ENCODE peak calls at places on chromosome 18, in six cellular contexts. One of them, this sample, is unnamed.

GRCh38 chr18:71529708-71530303 is 1014.3 kb downstream of the CBLN2 start:
- DNase-seq in gastrocnemius medialis: no peak
- DNase-seq in tibial artery: no peak
- DNase-seq in sigmoid colon: no peak
- DNase-seq in cardiac fibroblast: peak
- DNase-seq in lower lobe of right lung: no peak
- DNase-seq in this sample: no peak

GRCh38 chr18:54948350-54948837 is 10.9 kb downstream of the CCDC68 start:
- DNase-seq in gastrocnemius medialis: no peak
- DNase-seq in tibial artery: no peak
- DNase-seq in sigmoid colon: no peak
- DNase-seq in cardiac fibroblast: no peak
- DNase-seq in lower lobe of right lung: no peak
- DNase-seq in this sample: no peak

GRCh38 chr18:8730080-8730827 is 24.9 kb downstream of the MTCL1 start:
- DNase-seq in gastrocnemius medialis: no peak
- DNase-seq in tibial artery: peak
- DNase-seq in sigmoid colon: peak
- DNase-seq in cardiac fibroblast: peak
- DNase-seq in lower lobe of right lung: peak
- DNase-seq in this sample: peak

GRCh38 chr18:42544901-42545300 is 570.6 kb downstream of the RIT2 start:
- DNase-seq in gastrocnemius medialis: no peak
- DNase-seq in tibial artery: no peak
- DNase-seq in sigmoid colon: no peak
- DNase-seq in cardiac fibroblast: no peak
- DNase-seq in lower lobe of right lung: no peak
- DNase-seq in this sample: no peak

GRCh38 chr18:5237083-5237722 is 40.1 kb upstream of the AKAIN1 start:
- DNase-seq in gastrocnemius medialis: no peak
- DNase-seq in tibial artery: no peak
- DNase-seq in sigmoid colon: peak
- DNase-seq in cardiac fibroblast: peak
- DNase-seq in lower lobe of right lung: no peak
- DNase-seq in this sample: no peak

GRCh38 chr18:55264108-55264507 is 304.8 kb upstream of the CCDC68 start:
- DNase-seq in gastrocnemius medialis: no peak
- DNase-seq in tibial artery: no peak
- DNase-seq in sigmoid colon: no peak
- DNase-seq in cardiac fibroblast: peak
- DNase-seq in lower lobe of right lung: no peak
- DNase-seq in this sample: peak

GRCh38 chr18:35183846-35184245 is 57.0 kb upstream of the ZNF397 start:
- DNase-seq in gastrocnemius medialis: no peak
- DNase-seq in tibial artery: no peak
- DNase-seq in sigmoid colon: no peak
- DNase-seq in cardiac fibroblast: no peak
- DNase-seq in lower lobe of right lung: no peak
- DNase-seq in this sample: no peak

GRCh38 chr18:46379323-46379950 is 275.3 kb downstream of the HAUS1 start:
- DNase-seq in gastrocnemius medialis: no peak
- DNase-seq in tibial artery: no peak
- DNase-seq in sigmoid colon: no peak
- DNase-seq in cardiac fibroblast: no peak
- DNase-seq in lower lobe of right lung: no peak
- DNase-seq in this sample: no peak

GRCh38 chr18:492451-492850 is 8.1 kb downstream of the COLEC12 start:
- DNase-seq in gastrocnemius medialis: no peak
- DNase-seq in tibial artery: no peak
- DNase-seq in sigmoid colon: no peak
- DNase-seq in cardiac fibroblast: peak
- DNase-seq in lower lobe of right lung: no peak
- DNase-seq in this sample: no peak

GRCh38 chr18:31230495-31230894 is 67.8 kb upstream of the DSC1 start:
- DNase-seq in gastrocnemius medialis: no peak
- DNase-seq in tibial artery: no peak
- DNase-seq in sigmoid colon: no peak
- DNase-seq in cardiac fibroblast: no peak
- DNase-seq in lower lobe of right lung: no peak
- DNase-seq in this sample: peak

GRCh38 chr18:50006470-50007046 is 188.4 kb downstream of the MYO5B start:
- DNase-seq in gastrocnemius medialis: no peak
- DNase-seq in tibial artery: no peak
- DNase-seq in sigmoid colon: no peak
- DNase-seq in cardiac fibroblast: no peak
- DNase-seq in lower lobe of right lung: no peak
- DNase-seq in this sample: peak

GRCh38 chr18:36436387-36436786 is 138.9 kb downstream of the FHOD3 start:
- DNase-seq in gastrocnemius medialis: no peak
- DNase-seq in tibial artery: no peak
- DNase-seq in sigmoid colon: no peak
- DNase-seq in cardiac fibroblast: no peak
- DNase-seq in lower lobe of right lung: no peak
- DNase-seq in this sample: no peak

GRCh38 chr18:48446582-48447225 is 37.5 kb upstream of the ZBTB7C start:
- DNase-seq in gastrocnemius medialis: peak
- DNase-seq in tibial artery: peak
- DNase-seq in sigmoid colon: peak
- DNase-seq in cardiac fibroblast: peak
- DNase-seq in lower lobe of right lung: peak
- DNase-seq in this sample: peak

GRCh38 chr18:36372902-36373301 is 75.4 kb downstream of the FHOD3 start:
- DNase-seq in gastrocnemius medialis: no peak
- DNase-seq in tibial artery: peak
- DNase-seq in sigmoid colon: no peak
- DNase-seq in cardiac fibroblast: peak
- DNase-seq in lower lobe of right lung: no peak
- DNase-seq in this sample: peak

GRCh38 chr18:8912348-8913057 is 190.0 kb upstream of the NDUFV2 start:
- DNase-seq in gastrocnemius medialis: no peak
- DNase-seq in tibial artery: no peak
- DNase-seq in sigmoid colon: no peak
- DNase-seq in cardiac fibroblast: no peak
- DNase-seq in lower lobe of right lung: peak
- DNase-seq in this sample: peak

GRCh38 chr18:8081872-8082553 is 514.9 kb downstream of the PTPRM start:
- DNase-seq in gastrocnemius medialis: no peak
- DNase-seq in tibial artery: no peak
- DNase-seq in sigmoid colon: no peak
- DNase-seq in cardiac fibroblast: no peak
- DNase-seq in lower lobe of right lung: no peak
- DNase-seq in this sample: no peak

GRCh38 chr18:45954070-45954712 is 12.9 kb downstream of the EPG5 start:
- DNase-seq in gastrocnemius medialis: no peak
- DNase-seq in tibial artery: no peak
- DNase-seq in sigmoid colon: no peak
- DNase-seq in cardiac fibroblast: peak
- DNase-seq in lower lobe of right lung: no peak
- DNase-seq in this sample: peak

GRCh38 chr18:37533647-37534565 is 31.7 kb downstream of the CELF4 start:
- DNase-seq in gastrocnemius medialis: no peak
- DNase-seq in tibial artery: no peak
- DNase-seq in sigmoid colon: no peak
- DNase-seq in cardiac fibroblast: no peak
- DNase-seq in lower lobe of right lung: no peak
- DNase-seq in this sample: no peak

GRCh38 chr18:34942975-34943374 is 98.2 kb upstream of the MAPRE2 start:
- DNase-seq in gastrocnemius medialis: peak
- DNase-seq in tibial artery: no peak
- DNase-seq in sigmoid colon: no peak
- DNase-seq in cardiac fibroblast: no peak
- DNase-seq in lower lobe of right lung: no peak
- DNase-seq in this sample: no peak

GRCh38 chr18:21903688-21904087 is 163.1 kb downstream of the MIB1 start:
- DNase-seq in gastrocnemius medialis: no peak
- DNase-seq in tibial artery: no peak
- DNase-seq in sigmoid colon: no peak
- DNase-seq in cardiac fibroblast: peak
- DNase-seq in lower lobe of right lung: no peak
- DNase-seq in this sample: no peak
- TF ChIP-seq CTCF in gastrocnemius medialis: no peak
- TF ChIP-seq CTCF in tibial artery: no peak
- TF ChIP-seq CTCF in sigmoid colon: no peak
- TF ChIP-seq CTCF in cardiac fibroblast: no peak
- TF ChIP-seq CTCF in lower lobe of right lung: no peak
- TF ChIP-seq CTCF in this sample: no peak

DNA sequence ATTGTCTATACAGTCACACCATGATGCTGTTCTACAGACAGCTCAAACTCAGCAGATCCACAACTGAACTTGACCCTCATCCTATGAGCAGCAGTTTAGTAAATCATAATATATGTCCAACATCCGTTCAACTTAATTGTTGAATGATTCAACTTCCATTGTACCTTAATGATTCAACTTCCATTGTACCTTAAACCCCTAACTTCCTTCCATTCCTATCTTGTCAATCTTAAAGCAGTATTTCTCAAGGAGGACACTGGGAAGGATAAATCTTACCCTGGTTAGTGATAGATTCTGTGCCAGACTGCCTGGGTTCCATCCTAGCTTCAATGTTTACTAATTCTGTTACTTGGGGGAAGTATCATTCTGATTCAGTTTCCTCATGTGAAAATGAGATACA is 60.1 kb downstream of the PIGN start:
- DNase-seq in gastrocnemius medialis: no peak
- DNase-seq in tibial artery: no peak
- DNase-seq in sigmoid colon: no peak
- DNase-seq in cardiac fibroblast: no peak
- DNase-seq in lower lobe of right lung: no peak
- DNase-seq in this sample: no peak
- H3K4me3 ChIP-seq in gastrocnemius medialis: no peak
- H3K4me3 ChIP-seq in tibial artery: no peak
- H3K4me3 ChIP-seq in sigmoid colon: no peak
- H3K4me3 ChIP-seq in cardiac fibroblast: no peak
- H3K4me3 ChIP-seq in lower lobe of right lung: no peak
- H3K4me3 ChIP-seq in this sample: no peak

GRCh38 chr18:75129717-75130477 is 79.0 kb downstream of the PTGR3 start:
- DNase-seq in gastrocnemius medialis: no peak
- DNase-seq in tibial artery: peak
- DNase-seq in sigmoid colon: no peak
- DNase-seq in cardiac fibroblast: no peak
- DNase-seq in lower lobe of right lung: no peak
- DNase-seq in this sample: no peak

GRCh38 chr18:75132068-75132467 is 76.9 kb downstream of the PTGR3 start:
- DNase-seq in gastrocnemius medialis: no peak
- DNase-seq in tibial artery: no peak
- DNase-seq in sigmoid colon: no peak
- DNase-seq in cardiac fibroblast: no peak
- DNase-seq in lower lobe of right lung: no peak
- DNase-seq in this sample: no peak

GRCh38 chr18:75128911-75129716 is 79.8 kb downstream of the PTGR3 start:
- DNase-seq in gastrocnemius medialis: no peak
- DNase-seq in tibial artery: peak
- DNase-seq in sigmoid colon: no peak
- DNase-seq in cardiac fibroblast: no peak
- DNase-seq in lower lobe of right lung: no peak
- DNase-seq in this sample: no peak

GRCh38 chr18:75131455-75132000 is 77.4 kb downstream of the PTGR3 start:
- DNase-seq in gastrocnemius medialis: no peak
- DNase-seq in tibial artery: peak
- DNase-seq in sigmoid colon: no peak
- DNase-seq in cardiac fibroblast: no peak
- DNase-seq in lower lobe of right lung: no peak
- DNase-seq in this sample: no peak

GRCh38 chr18:75130591-75131274 is 78.2 kb downstream of the PTGR3 start:
- DNase-seq in gastrocnemius medialis: no peak
- DNase-seq in tibial artery: peak
- DNase-seq in sigmoid colon: no peak
- DNase-seq in cardiac fibroblast: peak
- DNase-seq in lower lobe of right lung: no peak
- DNase-seq in this sample: no peak
- TF ChIP-seq CTCF in gastrocnemius medialis: no peak
- TF ChIP-seq CTCF in tibial artery: no peak
- TF ChIP-seq CTCF in sigmoid colon: no peak
- TF ChIP-seq CTCF in cardiac fibroblast: no peak
- TF ChIP-seq CTCF in lower lobe of right lung: no peak
- TF ChIP-seq CTCF in this sample: no peak

DNA sequence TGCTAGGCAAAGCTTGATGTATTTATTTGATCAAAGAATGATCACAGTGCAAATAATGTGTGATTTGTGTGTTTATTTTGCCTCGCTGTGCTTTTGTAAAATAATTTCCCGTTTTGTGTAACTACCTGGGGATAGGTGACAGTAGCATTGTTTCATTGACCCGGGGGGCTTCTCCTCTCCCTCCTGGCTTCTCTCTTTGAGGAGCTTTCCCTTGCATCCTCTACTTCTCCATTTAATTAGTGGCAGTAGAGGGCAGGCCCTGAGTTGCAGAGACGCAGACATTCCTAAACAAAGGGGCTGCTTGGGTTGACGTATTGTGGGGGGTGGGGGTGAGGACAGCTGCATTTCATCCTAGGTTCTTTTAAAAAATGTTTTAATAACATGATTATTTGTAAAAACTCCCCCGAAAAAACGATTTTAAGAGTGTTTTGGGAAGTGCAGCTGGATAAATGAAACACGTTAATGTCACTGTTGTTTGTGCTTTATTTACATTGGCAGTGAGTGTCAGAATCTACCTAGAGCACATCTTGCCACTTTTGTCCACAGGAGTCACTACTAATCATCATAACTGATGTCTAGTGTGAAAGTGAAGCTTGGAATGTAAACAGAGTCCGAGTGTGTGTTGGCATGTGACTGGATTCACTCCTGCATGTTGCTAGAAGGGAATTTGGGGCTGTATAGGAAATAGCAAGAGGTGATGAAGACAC is 2.2 kb downstream of the NEDD4L start:
- DNase-seq in gastrocnemius medialis: no peak
- DNase-seq in tibial artery: no peak
- DNase-seq in sigmoid colon: no peak
- DNase-seq in cardiac fibroblast: no peak
- DNase-seq in lower lobe of right lung: no peak
- DNase-seq in this sample: peak
- H3K4me3 ChIP-seq in gastrocnemius medialis: no peak
- H3K4me3 ChIP-seq in tibial artery: peak
- H3K4me3 ChIP-seq in sigmoid colon: peak
- H3K4me3 ChIP-seq in cardiac fibroblast: peak
- H3K4me3 ChIP-seq in lower lobe of right lung: peak
- H3K4me3 ChIP-seq in this sample: peak

GRCh38 chr18:3661121-3661520 is 211.1 kb downstream of the TGIF1 start:
- DNase-seq in gastrocnemius medialis: no peak
- DNase-seq in tibial artery: no peak
- DNase-seq in sigmoid colon: no peak
- DNase-seq in cardiac fibroblast: no peak
- DNase-seq in lower lobe of right lung: no peak
- DNase-seq in this sample: no peak
- TF ChIP-seq CTCF in gastrocnemius medialis: no peak
- TF ChIP-seq CTCF in tibial artery: no peak
- TF ChIP-seq CTCF in sigmoid colon: no peak
- TF ChIP-seq CTCF in cardiac fibroblast: no peak
- TF ChIP-seq CTCF in lower lobe of right lung: no peak
- TF ChIP-seq CTCF in this sample: no peak

This sample was measured in epithelial cell of esophagus.